ENCODE peak calls at places on chromosomes 4 and X, in five cellular contexts. One of them, this sample, is unnamed.
A peak's percentile ranks its signal among the peaks of the same experiment; 100 is the strongest.

GRCh38 chrX:40173662-40174593 is 76.2 kb upstream of the BCOR start:
- DNase-seq in astrocyte of the cerebellum: no peak
- DNase-seq in GM12865: peak; percentile 85
- DNase-seq in uterus: peak; percentile 37
- DNase-seq in AG09309: no peak
- DNase-seq in this sample: no peak

GRCh38 chr4:1623821-1624518 is 60.1 kb downstream of the FAM53A start:
- DNase-seq in astrocyte of the cerebellum: no peak
- DNase-seq in GM12865: no peak
- DNase-seq in uterus: no peak
- DNase-seq in AG09309: no peak
- DNase-seq in this sample: no peak

GRCh38 chr4:4842476-4843441 is 16.7 kb upstream of the MSX1 start:
- DNase-seq in astrocyte of the cerebellum: no peak
- DNase-seq in GM12865: no peak
- DNase-seq in uterus: no peak
- DNase-seq in AG09309: no peak
- DNase-seq in this sample: no peak

GRCh38 chrX:103823591-103823990 is 8.5 kb downstream of the RAB9B start:
- DNase-seq in astrocyte of the cerebellum: no peak
- DNase-seq in GM12865: no peak
- DNase-seq in uterus: no peak
- DNase-seq in AG09309: no peak
- DNase-seq in this sample: no peak

GRCh38 chr4:22688236-22688635 is 4.5 kb upstream of the GBA3 start:
- DNase-seq in astrocyte of the cerebellum: no peak
- DNase-seq in GM12865: no peak
- DNase-seq in uterus: no peak
- DNase-seq in AG09309: no peak
- DNase-seq in this sample: no peak

GRCh38 chrX:153968754-153969124 is 2.9 kb downstream of the HCFC1 start:
- DNase-seq in astrocyte of the cerebellum: no peak
- DNase-seq in GM12865: peak; percentile 48
- DNase-seq in uterus: no peak
- DNase-seq in AG09309: no peak
- DNase-seq in this sample: no peak

GRCh38 chrX:19791562-19791961 is 95.8 kb downstream of the SH3KBP1 start:
- DNase-seq in astrocyte of the cerebellum: no peak
- DNase-seq in GM12865: peak; percentile 77
- DNase-seq in uterus: no peak
- DNase-seq in AG09309: peak; percentile 51
- DNase-seq in this sample: no peak

GRCh38 chr4:78379991-78380739 is 171.4 kb upstream of the ANXA3 start:
- DNase-seq in astrocyte of the cerebellum: peak; percentile 18
- DNase-seq in GM12865: no peak
- DNase-seq in uterus: no peak
- DNase-seq in AG09309: no peak
- DNase-seq in this sample: no peak

GRCh38 chr4:111399523-111400135 is 745.6 kb upstream of the FAM241A start:
- DNase-seq in astrocyte of the cerebellum: peak; percentile 29
- DNase-seq in GM12865: no peak
- DNase-seq in uterus: no peak
- DNase-seq in AG09309: no peak
- DNase-seq in this sample: no peak

GRCh38 chr4:100497729-100498250 is 20.0 kb downstream of the EMCN start:
- DNase-seq in astrocyte of the cerebellum: no peak
- DNase-seq in GM12865: no peak
- DNase-seq in uterus: no peak
- DNase-seq in AG09309: no peak
- DNase-seq in this sample: no peak

GRCh38 chr4:152257601-152258066 is 278.3 kb downstream of the FBXW7 start:
- DNase-seq in astrocyte of the cerebellum: no peak
- DNase-seq in GM12865: no peak
- DNase-seq in uterus: no peak
- DNase-seq in AG09309: no peak
- DNase-seq in this sample: no peak

GRCh38 chr4:85084371-85085170 is 118.1 kb upstream of the WDFY3 start:
- DNase-seq in astrocyte of the cerebellum: peak; percentile 77
- DNase-seq in GM12865: peak; percentile 77
- DNase-seq in uterus: no peak
- DNase-seq in AG09309: peak; percentile 48
- DNase-seq in this sample: peak; percentile 69

GRCh38 chr4:76233967-76234678 is 17.4 kb upstream of the FAM47E start:
- DNase-seq in astrocyte of the cerebellum: no peak
- DNase-seq in GM12865: no peak
- DNase-seq in uterus: no peak
- DNase-seq in AG09309: no peak
- DNase-seq in this sample: no peak

GRCh38 chr4:128379860-128380259 is 92.2 kb upstream of the PGRMC2 start:
- DNase-seq in astrocyte of the cerebellum: no peak
- DNase-seq in GM12865: peak; percentile 28
- DNase-seq in uterus: no peak
- DNase-seq in AG09309: no peak
- DNase-seq in this sample: no peak

GRCh38 chrX:47619486-47620302 is at the start of gene SYN1:
- DNase-seq in astrocyte of the cerebellum: peak; percentile 41
- DNase-seq in GM12865: peak; percentile 81
- DNase-seq in uterus: peak; percentile 79
- DNase-seq in AG09309: peak; percentile 7
- DNase-seq in this sample: peak; percentile 31

GRCh38 chr4:91620952-91621351 is 682.8 kb upstream of the GRID2 start:
- DNase-seq in astrocyte of the cerebellum: no peak
- DNase-seq in GM12865: no peak
- DNase-seq in uterus: no peak
- DNase-seq in AG09309: no peak
- DNase-seq in this sample: no peak

GRCh38 chrX:55159556-55159955 is 60.6 kb upstream of the PAGE5 start:
- DNase-seq in astrocyte of the cerebellum: no peak
- DNase-seq in GM12865: no peak
- DNase-seq in uterus: no peak
- DNase-seq in AG09309: no peak
- DNase-seq in this sample: no peak

GRCh38 chr4:127484101-127484500 is 148.7 kb upstream of the INTU start:
- DNase-seq in astrocyte of the cerebellum: no peak
- DNase-seq in GM12865: no peak
- DNase-seq in uterus: no peak
- DNase-seq in AG09309: no peak
- DNase-seq in this sample: no peak

GRCh38 chr4:69832326-69833030 is 27.5 kb downstream of the SULT1E1 start:
- DNase-seq in astrocyte of the cerebellum: no peak
- DNase-seq in GM12865: peak; percentile 23
- DNase-seq in uterus: no peak
- DNase-seq in AG09309: no peak
- DNase-seq in this sample: no peak

GRCh38 chr4:77007358-77008230 is 58.0 kb downstream of the SEPTIN11 start:
- DNase-seq in astrocyte of the cerebellum: no peak
- DNase-seq in GM12865: peak; percentile 33
- DNase-seq in uterus: no peak
- DNase-seq in AG09309: no peak
- DNase-seq in this sample: no peak

GRCh38 chr4:13248621-13249298 is 235.4 kb downstream of the RAB28 start:
- DNase-seq in astrocyte of the cerebellum: no peak
- DNase-seq in GM12865: no peak
- DNase-seq in uterus: no peak
- DNase-seq in AG09309: no peak
- DNase-seq in this sample: no peak

This sample was measured in smooth muscle cell of the brain vasculature.